ENCODE peak calls at places on chromosomes 3 and 15, in six cellular contexts. H is naive thymus-derived CD4-positive, alpha-beta T cell; E is EL; I is NCI-H1092 treated with DMSO at 0.1 percent for 48 hours; M is mesendoderm; J is stimulated activated CD8-positive, alpha-beta memory T cell treated with anti-CD3 and anti-CD28 coated beads, Interleukin-4, amount 100 ng/mL, for 4 hours. X is an unnamed sample.

GRCh38 chr3:40137586-40138295 is 171.8 kb upstream of the EIF1B start:
- DNase-seq in J (no peak), E (peak; percentile 79), H (no peak), M (no peak), I (no peak), X (no peak)

GRCh38 chr3:8492744-8493511 is 8.7 kb upstream of the LMCD1 start:
- DNase-seq in H (no peak), J (no peak), M (peak; percentile 56), E (peak; percentile 49), I (no peak), X (no peak)

GRCh38 chr3:59839283-59839682 is 789.5 kb upstream of the CFAP20DC start:
- DNase-seq in H (no peak), E (peak; percentile 23), M (no peak), I (no peak), J (no peak), X (no peak)

GRCh38 chr3:116256843-116257485 is 188.3 kb downstream of the LSAMP start:
- DNase-seq in J (no peak), M (no peak), E (no peak), I (no peak), H (no peak), X (no peak)

GRCh38 chr3:2837233-2837632 is 272.9 kb downstream of the IL5RA start:
- DNase-seq in H (no peak), J (no peak), I (no peak), M (no peak), E (no peak), X (no peak)

GRCh38 chr3:38805765-38806386 is 10.1 kb downstream of the SCN10A start:
- DNase-seq in M (peak; percentile 91), E (peak; percentile 61), H (peak; percentile 13), I (no peak), J (no peak), X (no peak)

GRCh38 chr15:92576597-92577200 is 78.9 kb downstream of the FAM174B start:
- DNase-seq in E (no peak), J (no peak), H (no peak), I (no peak), M (no peak), X (no peak)

GRCh38 chr15:43509923-43510229 is 7.5 kb upstream of the MAP1A start:
- DNase-seq in J (no peak), M (no peak), H (no peak), E (no peak), I (no peak), X (no peak)

GRCh38 chr15:68421798-68422402 is 10.1 kb downstream of the ITGA11 start:
- DNase-seq in H (no peak), E (peak; percentile 73), M (no peak), I (no peak), J (no peak), X (no peak)

GRCh38 chr3:162143181-162143580 is 646.6 kb downstream of the OTOL1 start:
- DNase-seq in M (no peak), J (no peak), I (no peak), E (peak; percentile 41), H (no peak), X (no peak)

GRCh38 chr3:82055792-82056191 is 294.3 kb upstream of the GBE1 start:
- DNase-seq in E (no peak), M (peak; percentile 23), I (no peak), H (no peak), J (no peak), X (no peak)

X was measured in activated T-helper 1 cell treated with anti-CD3 and anti-CD28 coated beads, Interleukin-2, amount 50 U/mL, for 16 hours.